ENCODE peak calls at places on chromosomes 3 and 15, in six cellular contexts. One of them, this sample, is unnamed.

GRCh38 chr15:99566157-99566900 is 545 bp downstream of the MEF2A start:
- DNase-seq in left ventricle myocardium superior: peak; percentile 66
- DNase-seq in H54: no peak
- DNase-seq in astrocyte of the hippocampus: peak; percentile 34
- DNase-seq in NCI-H446: no peak
- DNase-seq in activated CD4-positive, alpha-beta T cell treated with anti-CD3 and anti-CD28 coated beads, Interleukin-2, amount 50 U/mL, for 24 hours: no peak
- DNase-seq in this sample: no peak

GRCh38 chr3:64740232-64740631 is 52.4 kb upstream of the ADAMTS9 start:
- DNase-seq in left ventricle myocardium superior: no peak
- DNase-seq in H54: no peak
- DNase-seq in astrocyte of the hippocampus: peak; percentile 73
- DNase-seq in NCI-H446: no peak
- DNase-seq in activated CD4-positive, alpha-beta T cell treated with anti-CD3 and anti-CD28 coated beads, Interleukin-2, amount 50 U/mL, for 24 hours: no peak
- DNase-seq in this sample: no peak

GRCh38 chr15:89912674-89913396 is at the start of gene ARPIN:
- DNase-seq in H54: peak; percentile 47
- DNase-seq in astrocyte of the hippocampus: peak; percentile 76
- DNase-seq in NCI-H446: peak; percentile 11
- DNase-seq in left ventricle myocardium superior: peak; percentile 81
- DNase-seq in activated CD4-positive, alpha-beta T cell treated with anti-CD3 and anti-CD28 coated beads, Interleukin-2, amount 50 U/mL, for 24 hours: no peak
- DNase-seq in this sample: no peak

GRCh38 chr3:36201546-36201945 is 178.8 kb upstream of the STAC start:
- DNase-seq in H54: no peak
- DNase-seq in left ventricle myocardium superior: no peak
- DNase-seq in activated CD4-positive, alpha-beta T cell treated with anti-CD3 and anti-CD28 coated beads, Interleukin-2, amount 50 U/mL, for 24 hours: no peak
- DNase-seq in astrocyte of the hippocampus: no peak
- DNase-seq in NCI-H446: no peak
- DNase-seq in this sample: no peak

GRCh38 chr15:98226149-98226548 is 265.6 kb downstream of the ARRDC4 start:
- DNase-seq in left ventricle myocardium superior: no peak
- DNase-seq in H54: no peak
- DNase-seq in NCI-H446: no peak
- DNase-seq in astrocyte of the hippocampus: no peak
- DNase-seq in activated CD4-positive, alpha-beta T cell treated with anti-CD3 and anti-CD28 coated beads, Interleukin-2, amount 50 U/mL, for 24 hours: no peak
- DNase-seq in this sample: no peak

GRCh38 chr15:85834651-85835050 is 39.9 kb upstream of the KLHL25 start:
- DNase-seq in H54: no peak
- DNase-seq in astrocyte of the hippocampus: no peak
- DNase-seq in NCI-H446: no peak
- DNase-seq in activated CD4-positive, alpha-beta T cell treated with anti-CD3 and anti-CD28 coated beads, Interleukin-2, amount 50 U/mL, for 24 hours: no peak
- DNase-seq in left ventricle myocardium superior: no peak
- DNase-seq in this sample: no peak

GRCh38 chr3:139293665-139294023 is 50.2 kb upstream of the MRPS22 start:
- DNase-seq in H54: no peak
- DNase-seq in left ventricle myocardium superior: no peak
- DNase-seq in NCI-H446: no peak
- DNase-seq in astrocyte of the hippocampus: no peak
- DNase-seq in activated CD4-positive, alpha-beta T cell treated with anti-CD3 and anti-CD28 coated beads, Interleukin-2, amount 50 U/mL, for 24 hours: no peak
- DNase-seq in this sample: no peak

GRCh38 chr15:78056714-78057269 is 20.7 kb downstream of the TBC1D2B start:
- DNase-seq in left ventricle myocardium superior: no peak
- DNase-seq in H54: no peak
- DNase-seq in NCI-H446: no peak
- DNase-seq in astrocyte of the hippocampus: no peak
- DNase-seq in activated CD4-positive, alpha-beta T cell treated with anti-CD3 and anti-CD28 coated beads, Interleukin-2, amount 50 U/mL, for 24 hours: no peak
- DNase-seq in this sample: no peak

GRCh38 chr3:75260-75659 is 121.3 kb upstream of the CHL1 start:
- DNase-seq in activated CD4-positive, alpha-beta T cell treated with anti-CD3 and anti-CD28 coated beads, Interleukin-2, amount 50 U/mL, for 24 hours: no peak
- DNase-seq in NCI-H446: no peak
- DNase-seq in H54: no peak
- DNase-seq in astrocyte of the hippocampus: peak; percentile 76
- DNase-seq in left ventricle myocardium superior: no peak
- DNase-seq in this sample: no peak

GRCh38 chr15:78083687-78084358 is 6.3 kb upstream of the TBC1D2B start:
- DNase-seq in NCI-H446: no peak
- DNase-seq in astrocyte of the hippocampus: peak; percentile 21
- DNase-seq in left ventricle myocardium superior: no peak
- DNase-seq in activated CD4-positive, alpha-beta T cell treated with anti-CD3 and anti-CD28 coated beads, Interleukin-2, amount 50 U/mL, for 24 hours: no peak
- DNase-seq in H54: no peak
- DNase-seq in this sample: no peak

GRCh38 chr3:52527732-52528595 is 5.7 kb downstream of the NT5DC2 start:
- DNase-seq in astrocyte of the hippocampus: no peak
- DNase-seq in H54: no peak
- DNase-seq in left ventricle myocardium superior: peak; percentile 29
- DNase-seq in activated CD4-positive, alpha-beta T cell treated with anti-CD3 and anti-CD28 coated beads, Interleukin-2, amount 50 U/mL, for 24 hours: no peak
- DNase-seq in NCI-H446: no peak
- DNase-seq in this sample: no peak

GRCh38 chr15:38954090-38954489 is 389.5 kb upstream of the RASGRP1 start:
- DNase-seq in left ventricle myocardium superior: no peak
- DNase-seq in NCI-H446: no peak
- DNase-seq in activated CD4-positive, alpha-beta T cell treated with anti-CD3 and anti-CD28 coated beads, Interleukin-2, amount 50 U/mL, for 24 hours: no peak
- DNase-seq in H54: no peak
- DNase-seq in astrocyte of the hippocampus: no peak
- DNase-seq in this sample: no peak

GRCh38 chr15:59266015-59266414 is 59.4 kb downstream of the LDHAL6B start:
- DNase-seq in H54: no peak
- DNase-seq in activated CD4-positive, alpha-beta T cell treated with anti-CD3 and anti-CD28 coated beads, Interleukin-2, amount 50 U/mL, for 24 hours: no peak
- DNase-seq in left ventricle myocardium superior: no peak
- DNase-seq in NCI-H446: no peak
- DNase-seq in astrocyte of the hippocampus: no peak
- DNase-seq in this sample: no peak

GRCh38 chr3:110576962-110577361 is 494.7 kb upstream of the NECTIN3 start:
- DNase-seq in H54: peak; percentile 10
- DNase-seq in astrocyte of the hippocampus: peak; percentile 89
- DNase-seq in left ventricle myocardium superior: no peak
- DNase-seq in NCI-H446: no peak
- DNase-seq in activated CD4-positive, alpha-beta T cell treated with anti-CD3 and anti-CD28 coated beads, Interleukin-2, amount 50 U/mL, for 24 hours: no peak
- DNase-seq in this sample: no peak

GRCh38 chr3:126407412-126408044 is 12.8 kb downstream of the CFAP100 start:
- DNase-seq in astrocyte of the hippocampus: no peak
- DNase-seq in H54: no peak
- DNase-seq in activated CD4-positive, alpha-beta T cell treated with anti-CD3 and anti-CD28 coated beads, Interleukin-2, amount 50 U/mL, for 24 hours: no peak
- DNase-seq in left ventricle myocardium superior: no peak
- DNase-seq in NCI-H446: no peak
- DNase-seq in this sample: no peak

GRCh38 chr15:60695713-60696522 is 217.0 kb upstream of the ICE2 start:
- DNase-seq in left ventricle myocardium superior: no peak
- DNase-seq in activated CD4-positive, alpha-beta T cell treated with anti-CD3 and anti-CD28 coated beads, Interleukin-2, amount 50 U/mL, for 24 hours: peak; percentile 49
- DNase-seq in NCI-H446: no peak
- DNase-seq in H54: no peak
- DNase-seq in astrocyte of the hippocampus: peak; percentile 39
- DNase-seq in this sample: no peak

GRCh38 chr15:90529369-90530249 is at the start of gene CRTC3:
- DNase-seq in left ventricle myocardium superior: peak; percentile 82
- DNase-seq in NCI-H446: no peak
- DNase-seq in astrocyte of the hippocampus: peak; percentile 85
- DNase-seq in activated CD4-positive, alpha-beta T cell treated with anti-CD3 and anti-CD28 coated beads, Interleukin-2, amount 50 U/mL, for 24 hours: peak; percentile 44
- DNase-seq in H54: peak; percentile 50
- DNase-seq in this sample: no peak

GRCh38 chr15:67225336-67225735 is 29.1 kb downstream of the AAGAB start:
- DNase-seq in H54: no peak
- DNase-seq in activated CD4-positive, alpha-beta T cell treated with anti-CD3 and anti-CD28 coated beads, Interleukin-2, amount 50 U/mL, for 24 hours: no peak
- DNase-seq in astrocyte of the hippocampus: no peak
- DNase-seq in left ventricle myocardium superior: no peak
- DNase-seq in NCI-H446: no peak
- DNase-seq in this sample: no peak

GRCh38 chr15:98963459-98963858 is 44.1 kb downstream of the PGPEP1L start:
- DNase-seq in NCI-H446: no peak
- DNase-seq in left ventricle myocardium superior: no peak
- DNase-seq in H54: no peak
- DNase-seq in activated CD4-positive, alpha-beta T cell treated with anti-CD3 and anti-CD28 coated beads, Interleukin-2, amount 50 U/mL, for 24 hours: no peak
- DNase-seq in astrocyte of the hippocampus: no peak
- DNase-seq in this sample: no peak

GRCh38 chr3:173553635-173554280 is 156.2 kb downstream of the NLGN1 start:
- DNase-seq in astrocyte of the hippocampus: peak; percentile 70
- DNase-seq in activated CD4-positive, alpha-beta T cell treated with anti-CD3 and anti-CD28 coated beads, Interleukin-2, amount 50 U/mL, for 24 hours: no peak
- DNase-seq in left ventricle myocardium superior: no peak
- DNase-seq in NCI-H446: peak; percentile 48
- DNase-seq in H54: no peak
- DNase-seq in this sample: no peak

GRCh38 chr3:194757629-194758028 is 71.9 kb downstream of the FAM43A start:
- DNase-seq in H54: no peak
- DNase-seq in NCI-H446: no peak
- DNase-seq in left ventricle myocardium superior: peak; percentile 44
- DNase-seq in activated CD4-positive, alpha-beta T cell treated with anti-CD3 and anti-CD28 coated beads, Interleukin-2, amount 50 U/mL, for 24 hours: no peak
- DNase-seq in astrocyte of the hippocampus: no peak
- DNase-seq in this sample: no peak

GRCh38 chr15:45583731-45584639 is 3.2 kb upstream of the BLOC1S6 start:
- DNase-seq in astrocyte of the hippocampus: peak; percentile 28
- DNase-seq in left ventricle myocardium superior: no peak
- DNase-seq in NCI-H446: no peak
- DNase-seq in H54: no peak
- DNase-seq in activated CD4-positive, alpha-beta T cell treated with anti-CD3 and anti-CD28 coated beads, Interleukin-2, amount 50 U/mL, for 24 hours: no peak
- DNase-seq in this sample: no peak

GRCh38 chr3:111750278-111750884 is 108.7 kb upstream of the PHLDB2 start:
- DNase-seq in activated CD4-positive, alpha-beta T cell treated with anti-CD3 and anti-CD28 coated beads, Interleukin-2, amount 50 U/mL, for 24 hours: no peak
- DNase-seq in left ventricle myocardium superior: no peak
- DNase-seq in H54: no peak
- DNase-seq in astrocyte of the hippocampus: no peak
- DNase-seq in NCI-H446: no peak
- DNase-seq in this sample: no peak

GRCh38 chr15:59738676-59739075 is 49.6 kb upstream of the BNIP2 start:
- DNase-seq in H54: no peak
- DNase-seq in left ventricle myocardium superior: no peak
- DNase-seq in activated CD4-positive, alpha-beta T cell treated with anti-CD3 and anti-CD28 coated beads, Interleukin-2, amount 50 U/mL, for 24 hours: no peak
- DNase-seq in NCI-H446: no peak
- DNase-seq in astrocyte of the hippocampus: no peak
- DNase-seq in this sample: no peak

GRCh38 chr3:85560088-85560790 is 601.5 kb downstream of the CADM2 start:
- DNase-seq in NCI-H446: peak; percentile 23
- DNase-seq in H54: no peak
- DNase-seq in activated CD4-positive, alpha-beta T cell treated with anti-CD3 and anti-CD28 coated beads, Interleukin-2, amount 50 U/mL, for 24 hours: no peak
- DNase-seq in left ventricle myocardium superior: peak; percentile 49
- DNase-seq in astrocyte of the hippocampus: peak; percentile 55
- DNase-seq in this sample: no peak

GRCh38 chr3:74648102-74648501 is 33.6 kb upstream of the CNTN3 start:
- DNase-seq in left ventricle myocardium superior: no peak
- DNase-seq in NCI-H446: no peak
- DNase-seq in H54: no peak
- DNase-seq in astrocyte of the hippocampus: no peak
- DNase-seq in activated CD4-positive, alpha-beta T cell treated with anti-CD3 and anti-CD28 coated beads, Interleukin-2, amount 50 U/mL, for 24 hours: no peak
- DNase-seq in this sample: no peak

GRCh38 chr3:103048371-103048722 is 613.5 kb downstream of the ZPLD1 start:
- DNase-seq in H54: no peak
- DNase-seq in left ventricle myocardium superior: no peak
- DNase-seq in NCI-H446: no peak
- DNase-seq in activated CD4-positive, alpha-beta T cell treated with anti-CD3 and anti-CD28 coated beads, Interleukin-2, amount 50 U/mL, for 24 hours: no peak
- DNase-seq in astrocyte of the hippocampus: peak; percentile 45
- DNase-seq in this sample: no peak

GRCh38 chr15:78301813-78302212 is 2.4 kb upstream of the SKIC8 start:
- DNase-seq in activated CD4-positive, alpha-beta T cell treated with anti-CD3 and anti-CD28 coated beads, Interleukin-2, amount 50 U/mL, for 24 hours: no peak
- DNase-seq in H54: no peak
- DNase-seq in astrocyte of the hippocampus: peak; percentile 33
- DNase-seq in left ventricle myocardium superior: no peak
- DNase-seq in NCI-H446: no peak
- DNase-seq in this sample: no peak

GRCh38 chr15:55823191-55823670 is 80.3 kb upstream of the PRTG start:
- DNase-seq in NCI-H446: peak; percentile 53
- DNase-seq in H54: no peak
- DNase-seq in left ventricle myocardium superior: no peak
- DNase-seq in astrocyte of the hippocampus: peak; percentile 88
- DNase-seq in activated CD4-positive, alpha-beta T cell treated with anti-CD3 and anti-CD28 coated beads, Interleukin-2, amount 50 U/mL, for 24 hours: no peak
- DNase-seq in this sample: no peak

GRCh38 chr3:9779197-9779596 is 9.4 kb upstream of the CAMK1 start:
- DNase-seq in astrocyte of the hippocampus: no peak
- DNase-seq in NCI-H446: no peak
- DNase-seq in left ventricle myocardium superior: no peak
- DNase-seq in H54: no peak
- DNase-seq in activated CD4-positive, alpha-beta T cell treated with anti-CD3 and anti-CD28 coated beads, Interleukin-2, amount 50 U/mL, for 24 hours: no peak
- DNase-seq in this sample: no peak

GRCh38 chr3:25257026-25257425 is 171.0 kb upstream of the RARB start:
- DNase-seq in left ventricle myocardium superior: no peak
- DNase-seq in NCI-H446: no peak
- DNase-seq in astrocyte of the hippocampus: peak; percentile 95
- DNase-seq in H54: no peak
- DNase-seq in activated CD4-positive, alpha-beta T cell treated with anti-CD3 and anti-CD28 coated beads, Interleukin-2, amount 50 U/mL, for 24 hours: no peak
- DNase-seq in this sample: no peak